ENCODE peak calls at places on chromosomes 16 and 17, in ten cellular contexts. One of them, this sample, is unnamed.

GRCh38 chr16:6777624-6778023 is 555.0 kb upstream of the RBFOX1 start:
- DNase-seq in ascending aorta: no peak
- DNase-seq in left ventricle myocardium inferior: no peak
- DNase-seq in aorta: no peak
- DNase-seq in CD8-positive, alpha-beta T cell: no peak
- DNase-seq in uterus: no peak
- DNase-seq in iPS DF 6.9: no peak
- DNase-seq in cardiac fibroblast: no peak
- DNase-seq in lower leg skin: no peak
- DNase-seq in IMR-90: no peak
- DNase-seq in this sample: no peak

GRCh38 chr16:4392382-4393242 is 21.0 kb downstream of the VASN start:
- DNase-seq in lower leg skin: no peak
- DNase-seq in aorta: peak; percentile 74
- DNase-seq in ascending aorta: peak; percentile 77
- DNase-seq in cardiac fibroblast: peak; percentile 64
- DNase-seq in iPS DF 6.9: no peak
- DNase-seq in IMR-90: peak; percentile 86
- DNase-seq in CD8-positive, alpha-beta T cell: no peak
- DNase-seq in uterus: peak; percentile 87
- DNase-seq in left ventricle myocardium inferior: peak; percentile 27
- DNase-seq in this sample: peak; percentile 70

GRCh38 chr16:57606847-57607501 is 21.5 kb upstream of the ADGRG1 start:
- DNase-seq in left ventricle myocardium inferior: no peak
- DNase-seq in aorta: no peak
- DNase-seq in iPS DF 6.9: no peak
- DNase-seq in uterus: no peak
- DNase-seq in lower leg skin: peak; percentile 77
- DNase-seq in CD8-positive, alpha-beta T cell: peak; percentile 43
- DNase-seq in cardiac fibroblast: no peak
- DNase-seq in ascending aorta: peak; percentile 60
- DNase-seq in IMR-90: no peak
- DNase-seq in this sample: peak; percentile 67

GRCh38 chr17:21289175-21289901 is 4.8 kb downstream of the MAP2K3 start:
- DNase-seq in CD8-positive, alpha-beta T cell: no peak
- DNase-seq in left ventricle myocardium inferior: no peak
- DNase-seq in lower leg skin: peak; percentile 69
- DNase-seq in cardiac fibroblast: no peak
- DNase-seq in aorta: no peak
- DNase-seq in IMR-90: no peak
- DNase-seq in ascending aorta: peak; percentile 64
- DNase-seq in iPS DF 6.9: no peak
- DNase-seq in uterus: no peak
- DNase-seq in this sample: no peak

GRCh38 chr17:65664296-65664695 is 102.8 kb upstream of the AXIN2 start:
- DNase-seq in left ventricle myocardium inferior: no peak
- DNase-seq in IMR-90: peak; percentile 32
- DNase-seq in CD8-positive, alpha-beta T cell: no peak
- DNase-seq in ascending aorta: no peak
- DNase-seq in aorta: no peak
- DNase-seq in cardiac fibroblast: peak; percentile 92
- DNase-seq in uterus: no peak
- DNase-seq in lower leg skin: no peak
- DNase-seq in iPS DF 6.9: no peak
- DNase-seq in this sample: no peak

GRCh38 chr17:3988297-3989120 is 24.3 kb upstream of the ATP2A3 start:
- DNase-seq in iPS DF 6.9: no peak
- DNase-seq in ascending aorta: no peak
- DNase-seq in cardiac fibroblast: no peak
- DNase-seq in lower leg skin: no peak
- DNase-seq in CD8-positive, alpha-beta T cell: no peak
- DNase-seq in left ventricle myocardium inferior: no peak
- DNase-seq in aorta: no peak
- DNase-seq in uterus: no peak
- DNase-seq in IMR-90: peak; percentile 37
- DNase-seq in this sample: no peak

GRCh38 chr17:68706351-68706750 is 105.2 kb upstream of the FAM20A start:
- DNase-seq in ascending aorta: no peak
- DNase-seq in left ventricle myocardium inferior: no peak
- DNase-seq in cardiac fibroblast: no peak
- DNase-seq in lower leg skin: no peak
- DNase-seq in iPS DF 6.9: no peak
- DNase-seq in IMR-90: no peak
- DNase-seq in uterus: no peak
- DNase-seq in CD8-positive, alpha-beta T cell: no peak
- DNase-seq in aorta: no peak
- DNase-seq in this sample: no peak

GRCh38 chr16:48963306-48963705 is 318.3 kb downstream of the CBLN1 start:
- DNase-seq in aorta: no peak
- DNase-seq in iPS DF 6.9: no peak
- DNase-seq in IMR-90: peak; percentile 53
- DNase-seq in left ventricle myocardium inferior: no peak
- DNase-seq in lower leg skin: no peak
- DNase-seq in uterus: no peak
- DNase-seq in ascending aorta: no peak
- DNase-seq in cardiac fibroblast: no peak
- DNase-seq in CD8-positive, alpha-beta T cell: no peak
- DNase-seq in this sample: no peak

GRCh38 chr16:78866556-78866955 is 734.0 kb downstream of the MAF start:
- DNase-seq in uterus: no peak
- DNase-seq in cardiac fibroblast: no peak
- DNase-seq in IMR-90: no peak
- DNase-seq in aorta: no peak
- DNase-seq in iPS DF 6.9: no peak
- DNase-seq in CD8-positive, alpha-beta T cell: no peak
- DNase-seq in ascending aorta: no peak
- DNase-seq in lower leg skin: no peak
- DNase-seq in left ventricle myocardium inferior: peak; percentile 16
- DNase-seq in this sample: no peak

GRCh38 chr16:70589998-70590471 is 56.3 kb upstream of the IL34 start:
- DNase-seq in aorta: peak; percentile 57
- DNase-seq in iPS DF 6.9: no peak
- DNase-seq in ascending aorta: peak; percentile 69
- DNase-seq in CD8-positive, alpha-beta T cell: no peak
- DNase-seq in left ventricle myocardium inferior: peak; percentile 51
- DNase-seq in lower leg skin: peak; percentile 88
- DNase-seq in cardiac fibroblast: peak; percentile 65
- DNase-seq in IMR-90: peak; percentile 85
- DNase-seq in uterus: peak; percentile 64
- DNase-seq in this sample: no peak

GRCh38 chr17:69523252-69523861 is 108.9 kb downstream of the MAP2K6 start:
- DNase-seq in CD8-positive, alpha-beta T cell: no peak
- DNase-seq in lower leg skin: no peak
- DNase-seq in IMR-90: peak; percentile 64
- DNase-seq in aorta: no peak
- DNase-seq in iPS DF 6.9: peak; percentile 60
- DNase-seq in cardiac fibroblast: peak; percentile 74
- DNase-seq in left ventricle myocardium inferior: no peak
- DNase-seq in uterus: no peak
- DNase-seq in ascending aorta: peak; percentile 61
- DNase-seq in this sample: no peak

GRCh38 chr17:32275060-32276042 is 9.7 kb downstream of the RHBDL3 start:
- DNase-seq in cardiac fibroblast: peak; percentile 92
- DNase-seq in left ventricle myocardium inferior: peak; percentile 46
- DNase-seq in lower leg skin: no peak
- DNase-seq in CD8-positive, alpha-beta T cell: no peak
- DNase-seq in aorta: peak; percentile 79
- DNase-seq in ascending aorta: no peak
- DNase-seq in iPS DF 6.9: no peak
- DNase-seq in uterus: peak; percentile 53
- DNase-seq in IMR-90: peak; percentile 90
- DNase-seq in this sample: no peak

DNA sequence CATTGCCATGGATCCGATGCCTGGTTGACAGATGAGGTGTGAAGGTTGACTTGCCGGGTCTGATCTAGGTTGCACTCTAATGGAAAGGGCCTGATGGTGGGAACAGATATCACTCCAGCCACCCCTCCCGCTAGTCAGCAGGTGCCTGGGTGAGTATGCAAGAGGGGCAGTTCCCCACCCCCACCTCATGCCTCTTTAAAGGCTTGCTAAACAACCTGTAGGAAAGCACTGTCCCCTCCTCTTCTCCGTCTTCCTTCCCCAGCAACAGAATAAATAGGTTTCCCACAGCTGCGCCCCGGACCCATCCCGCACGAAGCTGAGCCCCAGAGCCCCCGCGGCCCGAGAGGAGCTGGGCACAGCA is 746 bp upstream of the TMEM132E start:
- DNase-seq in uterus: no peak
- DNase-seq in aorta: no peak
- DNase-seq in cardiac fibroblast: no peak
- DNase-seq in left ventricle myocardium inferior: no peak
- DNase-seq in iPS DF 6.9: no peak
- DNase-seq in lower leg skin: no peak
- DNase-seq in CD8-positive, alpha-beta T cell: no peak
- DNase-seq in ascending aorta: no peak
- DNase-seq in IMR-90: no peak
- DNase-seq in this sample: no peak
- H3K4me3 ChIP-seq in uterus: peak overlapping the region; percentile 41
- H3K4me3 ChIP-seq in aorta: no peak overlapping the region
- H3K4me3 ChIP-seq in cardiac fibroblast: no peak overlapping the region
- H3K4me3 ChIP-seq in left ventricle myocardium inferior: peak overlapping the region; percentile 72
- H3K4me3 ChIP-seq in iPS DF 6.9: no peak overlapping the region
- H3K4me3 ChIP-seq in lower leg skin: no peak overlapping the region
- H3K4me3 ChIP-seq in CD8-positive, alpha-beta T cell: no peak overlapping the region
- H3K4me3 ChIP-seq in ascending aorta: peak overlapping the region; percentile 74
- H3K4me3 ChIP-seq in IMR-90: no peak overlapping the region
- H3K4me3 ChIP-seq in this sample: peak overlapping the region; percentile 47

GRCh38 chr17:34464812-34465211 is 101.8 kb upstream of the CCL1 start:
- DNase-seq in uterus: no peak
- DNase-seq in IMR-90: no peak
- DNase-seq in lower leg skin: no peak
- DNase-seq in left ventricle myocardium inferior: no peak
- DNase-seq in aorta: no peak
- DNase-seq in CD8-positive, alpha-beta T cell: no peak
- DNase-seq in cardiac fibroblast: no peak
- DNase-seq in ascending aorta: no peak
- DNase-seq in iPS DF 6.9: no peak
- DNase-seq in this sample: no peak

GRCh38 chr17:34465756-34466155 is 102.7 kb upstream of the CCL1 start:
- DNase-seq in IMR-90: no peak
- DNase-seq in ascending aorta: no peak
- DNase-seq in aorta: no peak
- DNase-seq in CD8-positive, alpha-beta T cell: no peak
- DNase-seq in uterus: no peak
- DNase-seq in lower leg skin: no peak
- DNase-seq in left ventricle myocardium inferior: no peak
- DNase-seq in cardiac fibroblast: no peak
- DNase-seq in iPS DF 6.9: no peak
- DNase-seq in this sample: no peak
- H3K4me3 ChIP-seq in IMR-90: no peak overlapping the region
- H3K4me3 ChIP-seq in ascending aorta: no peak overlapping the region
- H3K4me3 ChIP-seq in aorta: no peak overlapping the region
- H3K4me3 ChIP-seq in CD8-positive, alpha-beta T cell: no peak overlapping the region
- H3K4me3 ChIP-seq in uterus: no peak overlapping the region
- H3K4me3 ChIP-seq in lower leg skin: no peak overlapping the region
- H3K4me3 ChIP-seq in left ventricle myocardium inferior: no peak overlapping the region
- H3K4me3 ChIP-seq in cardiac fibroblast: no peak overlapping the region
- H3K4me3 ChIP-seq in iPS DF 6.9: no peak overlapping the region
- H3K4me3 ChIP-seq in this sample: no peak overlapping the region

GRCh38 chr17:37746617-37747016 is 1.8 kb upstream of the HNF1B start:
- DNase-seq in lower leg skin: no peak
- DNase-seq in ascending aorta: no peak
- DNase-seq in IMR-90: no peak
- DNase-seq in aorta: no peak
- DNase-seq in left ventricle myocardium inferior: no peak
- DNase-seq in cardiac fibroblast: no peak
- DNase-seq in uterus: no peak
- DNase-seq in CD8-positive, alpha-beta T cell: no peak
- DNase-seq in iPS DF 6.9: no peak
- DNase-seq in this sample: no peak
- H3K4me3 ChIP-seq in lower leg skin: no peak overlapping the region
- H3K4me3 ChIP-seq in ascending aorta: no peak overlapping the region
- H3K4me3 ChIP-seq in IMR-90: no peak overlapping the region
- H3K4me3 ChIP-seq in aorta: no peak overlapping the region
- H3K4me3 ChIP-seq in left ventricle myocardium inferior: no peak overlapping the region
- H3K4me3 ChIP-seq in cardiac fibroblast: no peak overlapping the region
- H3K4me3 ChIP-seq in uterus: no peak overlapping the region
- H3K4me3 ChIP-seq in CD8-positive, alpha-beta T cell: no peak overlapping the region
- H3K4me3 ChIP-seq in iPS DF 6.9: no peak overlapping the region
- H3K4me3 ChIP-seq in this sample: no peak overlapping the region

DNA sequence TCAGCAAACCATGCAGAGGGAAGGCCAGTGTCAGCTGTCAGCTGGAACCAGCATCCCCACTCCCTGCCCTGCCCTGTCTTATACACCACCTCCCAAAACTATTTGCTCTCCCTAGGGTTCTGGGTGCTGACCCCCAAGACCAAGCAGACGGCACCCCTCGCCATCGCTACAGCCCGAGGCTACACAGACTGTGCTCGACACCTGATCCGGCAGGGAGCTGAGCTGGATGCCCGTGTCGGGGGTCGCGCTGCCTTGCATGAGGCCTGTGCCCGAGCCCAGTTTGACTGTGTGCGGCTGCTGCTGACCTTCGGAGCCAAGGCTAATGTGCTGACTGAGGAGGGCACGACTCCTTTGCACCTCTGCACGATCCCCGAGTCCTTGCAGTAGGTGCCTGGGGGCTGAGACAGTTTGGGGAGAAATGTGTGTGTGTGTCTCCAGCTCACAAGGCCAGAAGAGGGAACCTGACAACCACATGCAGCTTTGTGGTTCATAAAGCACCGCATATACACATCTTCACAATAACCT is 1.5 kb downstream of the ASB16 start:
- DNase-seq in left ventricle myocardium inferior: no peak
- DNase-seq in IMR-90: no peak
- DNase-seq in ascending aorta: no peak
- DNase-seq in CD8-positive, alpha-beta T cell: no peak
- DNase-seq in aorta: no peak
- DNase-seq in cardiac fibroblast: no peak
- DNase-seq in lower leg skin: no peak
- DNase-seq in uterus: no peak
- DNase-seq in iPS DF 6.9: no peak
- DNase-seq in this sample: no peak
- H3K4me3 ChIP-seq in left ventricle myocardium inferior: peak overlapping the region; percentile 68
- H3K4me3 ChIP-seq in IMR-90: no peak overlapping the region
- H3K4me3 ChIP-seq in ascending aorta: no peak overlapping the region
- H3K4me3 ChIP-seq in CD8-positive, alpha-beta T cell: no peak overlapping the region
- H3K4me3 ChIP-seq in aorta: no peak overlapping the region
- H3K4me3 ChIP-seq in cardiac fibroblast: no peak overlapping the region
- H3K4me3 ChIP-seq in lower leg skin: no peak overlapping the region
- H3K4me3 ChIP-seq in uterus: no peak overlapping the region
- H3K4me3 ChIP-seq in iPS DF 6.9: no peak overlapping the region
- H3K4me3 ChIP-seq in this sample: no peak overlapping the region

GRCh38 chr16:29663829-29664132 is 734 bp downstream of the SPN start:
- DNase-seq in iPS DF 6.9: no peak
- DNase-seq in cardiac fibroblast: no peak
- DNase-seq in ascending aorta: no peak
- DNase-seq in CD8-positive, alpha-beta T cell: no peak
- DNase-seq in uterus: no peak
- DNase-seq in aorta: no peak
- DNase-seq in left ventricle myocardium inferior: no peak
- DNase-seq in IMR-90: no peak
- DNase-seq in lower leg skin: no peak
- DNase-seq in this sample: no peak
- H3K4me3 ChIP-seq in iPS DF 6.9: no peak overlapping the region
- H3K4me3 ChIP-seq in cardiac fibroblast: no peak overlapping the region
- H3K4me3 ChIP-seq in ascending aorta: peak overlapping the region; percentile 27
- H3K4me3 ChIP-seq in CD8-positive, alpha-beta T cell: peak overlapping the region; percentile 89
- H3K4me3 ChIP-seq in uterus: no peak overlapping the region
- H3K4me3 ChIP-seq in aorta: no peak overlapping the region
- H3K4me3 ChIP-seq in left ventricle myocardium inferior: peak overlapping the region; percentile 32
- H3K4me3 ChIP-seq in IMR-90: no peak overlapping the region
- H3K4me3 ChIP-seq in lower leg skin: no peak overlapping the region
- H3K4me3 ChIP-seq in this sample: peak overlapping the region; percentile 56